ENCODE peak calls at places on chromosomes 1 and 21, in seven cellular contexts. One of them, this sample, is unnamed.

GRCh38 chr1:155457237-155457636 is 105.4 kb downstream of the ASH1L start:
- DNase-seq in transverse colon: no peak
- DNase-seq in fibroblast of the conjunctiva: no peak
- DNase-seq in SK-N-DZ: no peak
- DNase-seq in upper lobe of right lung: no peak
- DNase-seq in stimulated activated naive CD8-positive, alpha-beta T cell treated with anti-CD3 and anti-CD28 coated beads, Interleukin-15, Interleukin-2, amounts not matched to agents 100 U/mL and 50 U/mL, for 24 hours: no peak
- DNase-seq in effector memory CD4-positive, alpha-beta T cell: no peak
- DNase-seq in this sample: no peak

GRCh38 chr1:67431869-67432578 is 1.8 kb upstream of the SERBP1 start:
- DNase-seq in fibroblast of the conjunctiva: no peak
- DNase-seq in SK-N-DZ: peak; percentile 20
- DNase-seq in transverse colon: no peak
- DNase-seq in effector memory CD4-positive, alpha-beta T cell: no peak
- DNase-seq in stimulated activated naive CD8-positive, alpha-beta T cell treated with anti-CD3 and anti-CD28 coated beads, Interleukin-15, Interleukin-2, amounts not matched to agents 100 U/mL and 50 U/mL, for 24 hours: no peak
- DNase-seq in upper lobe of right lung: no peak
- DNase-seq in this sample: no peak

GRCh38 chr1:242534753-242535152 is 10.3 kb upstream of the PLD5 start:
- DNase-seq in fibroblast of the conjunctiva: no peak
- DNase-seq in transverse colon: no peak
- DNase-seq in stimulated activated naive CD8-positive, alpha-beta T cell treated with anti-CD3 and anti-CD28 coated beads, Interleukin-15, Interleukin-2, amounts not matched to agents 100 U/mL and 50 U/mL, for 24 hours: no peak
- DNase-seq in upper lobe of right lung: no peak
- DNase-seq in effector memory CD4-positive, alpha-beta T cell: no peak
- DNase-seq in SK-N-DZ: no peak
- DNase-seq in this sample: no peak

GRCh38 chr21:38995755-38996154 is 187.5 kb downstream of the PSMG1 start:
- DNase-seq in SK-N-DZ: no peak
- DNase-seq in upper lobe of right lung: no peak
- DNase-seq in fibroblast of the conjunctiva: no peak
- DNase-seq in effector memory CD4-positive, alpha-beta T cell: no peak
- DNase-seq in stimulated activated naive CD8-positive, alpha-beta T cell treated with anti-CD3 and anti-CD28 coated beads, Interleukin-15, Interleukin-2, amounts not matched to agents 100 U/mL and 50 U/mL, for 24 hours: no peak
- DNase-seq in transverse colon: peak; percentile 55
- DNase-seq in this sample: no peak

GRCh38 chr1:223056802-223057201 is 86.2 kb downstream of the TLR5 start:
- DNase-seq in fibroblast of the conjunctiva: no peak
- DNase-seq in effector memory CD4-positive, alpha-beta T cell: no peak
- DNase-seq in upper lobe of right lung: no peak
- DNase-seq in stimulated activated naive CD8-positive, alpha-beta T cell treated with anti-CD3 and anti-CD28 coated beads, Interleukin-15, Interleukin-2, amounts not matched to agents 100 U/mL and 50 U/mL, for 24 hours: no peak
- DNase-seq in SK-N-DZ: no peak
- DNase-seq in transverse colon: no peak
- DNase-seq in this sample: no peak

GRCh38 chr1:212607206-212607923 is 1.2 kb upstream of the ATF3 start:
- DNase-seq in transverse colon: peak; percentile 55
- DNase-seq in effector memory CD4-positive, alpha-beta T cell: peak; percentile 11
- DNase-seq in fibroblast of the conjunctiva: no peak
- DNase-seq in stimulated activated naive CD8-positive, alpha-beta T cell treated with anti-CD3 and anti-CD28 coated beads, Interleukin-15, Interleukin-2, amounts not matched to agents 100 U/mL and 50 U/mL, for 24 hours: peak; percentile 35
- DNase-seq in upper lobe of right lung: peak; percentile 76
- DNase-seq in SK-N-DZ: no peak
- DNase-seq in this sample: peak; percentile 56

GRCh38 chr1:212609701-212610574 is 1.4 kb downstream of the ATF3 start:
- DNase-seq in upper lobe of right lung: no peak
- DNase-seq in stimulated activated naive CD8-positive, alpha-beta T cell treated with anti-CD3 and anti-CD28 coated beads, Interleukin-15, Interleukin-2, amounts not matched to agents 100 U/mL and 50 U/mL, for 24 hours: no peak
- DNase-seq in effector memory CD4-positive, alpha-beta T cell: no peak
- DNase-seq in SK-N-DZ: no peak
- DNase-seq in fibroblast of the conjunctiva: no peak
- DNase-seq in transverse colon: no peak
- DNase-seq in this sample: no peak

GRCh38 chr1:8329439-8329838 is 11.5 kb downstream of the SLC45A1 start:
- DNase-seq in upper lobe of right lung: no peak
- DNase-seq in fibroblast of the conjunctiva: no peak
- DNase-seq in SK-N-DZ: no peak
- DNase-seq in stimulated activated naive CD8-positive, alpha-beta T cell treated with anti-CD3 and anti-CD28 coated beads, Interleukin-15, Interleukin-2, amounts not matched to agents 100 U/mL and 50 U/mL, for 24 hours: no peak
- DNase-seq in effector memory CD4-positive, alpha-beta T cell: no peak
- DNase-seq in transverse colon: no peak
- DNase-seq in this sample: no peak

GRCh38 chr1:76819976-76820375 is 47.3 kb upstream of the ST6GALNAC5 start:
- DNase-seq in SK-N-DZ: no peak
- DNase-seq in upper lobe of right lung: no peak
- DNase-seq in effector memory CD4-positive, alpha-beta T cell: no peak
- DNase-seq in transverse colon: no peak
- DNase-seq in stimulated activated naive CD8-positive, alpha-beta T cell treated with anti-CD3 and anti-CD28 coated beads, Interleukin-15, Interleukin-2, amounts not matched to agents 100 U/mL and 50 U/mL, for 24 hours: no peak
- DNase-seq in fibroblast of the conjunctiva: no peak
- DNase-seq in this sample: no peak

GRCh38 chr1:195965036-195965435 is 643.2 kb downstream of the KCNT2 start:
- DNase-seq in fibroblast of the conjunctiva: no peak
- DNase-seq in SK-N-DZ: no peak
- DNase-seq in stimulated activated naive CD8-positive, alpha-beta T cell treated with anti-CD3 and anti-CD28 coated beads, Interleukin-15, Interleukin-2, amounts not matched to agents 100 U/mL and 50 U/mL, for 24 hours: no peak
- DNase-seq in effector memory CD4-positive, alpha-beta T cell: no peak
- DNase-seq in upper lobe of right lung: no peak
- DNase-seq in transverse colon: no peak
- DNase-seq in this sample: no peak